ENCODE peak calls at places on chromosome 17, in ten cellular contexts. W is GM12865; D is Peyer's patch; Q is tibial nerve; Z is heart right ventricle; F is CD8-positive, alpha-beta T cell; V is fibroblast of pulmonary artery; R is left ventricle myocardium inferior; L is progenitor cell of endocrine pancreas; O is AG04450. C is an unnamed sample.

GRCh38 chr17:60447375-60447774 is 25.1 kb downstream of the CHCT1 start:
- DNase-seq in V (no peak), O (no peak), Z (no peak), R (no peak), L (no peak), D (no peak), F (no peak), W (no peak), Q (no peak), C (no peak)

GRCh38 chr17:51118330-51119195 is 2.1 kb downstream of the SPAG9 start:
- DNase-seq in O (no peak), L (no peak), Z (peak), V (no peak), W (peak), D (peak), F (no peak), Q (peak), R (no peak), C (peak)

GRCh38 chr17:58231644-58232043 is 6.7 kb upstream of the LPO start:
- DNase-seq in D (no peak), V (no peak), W (no peak), L (no peak), O (no peak), Q (no peak), F (no peak), R (no peak), Z (no peak), C (no peak)

GRCh38 chr17:5065227-5065744 is 13.0 kb upstream of the ZFP3 start:
- DNase-seq in V (peak), R (no peak), W (no peak), Z (no peak), O (no peak), L (no peak), F (no peak), D (no peak), Q (no peak), C (no peak)

GRCh38 chr17:70405492-70406220 is 236.3 kb downstream of the KCNJ2 start:
- DNase-seq in R (no peak), F (no peak), Z (no peak), Q (peak), L (no peak), D (no peak), V (peak), O (peak), W (peak), C (no peak)

GRCh38 chr17:17456251-17456650 is 20.5 kb upstream of the MED9 start:
- DNase-seq in F (no peak), Z (no peak), Q (no peak), O (no peak), L (no peak), W (no peak), V (no peak), R (no peak), D (no peak), C (no peak)

GRCh38 chr17:8506145-8506544 is 70.5 kb downstream of the NDEL1 start:
- DNase-seq in F (no peak), O (no peak), D (no peak), L (no peak), V (no peak), R (peak), Q (no peak), Z (no peak), W (no peak), C (no peak)

GRCh38 chr17:50787106-50787505 is 19.8 kb upstream of the ANKRD40CL start:
- DNase-seq in R (no peak), D (no peak), L (no peak), F (no peak), W (no peak), Q (no peak), Z (no peak), O (no peak), V (no peak), C (peak)

GRCh38 chr17:61942085-61942484 is 14.3 kb upstream of the INTS2 start:
- DNase-seq in F (no peak), D (no peak), L (no peak), V (no peak), Q (no peak), W (no peak), Z (no peak), R (no peak), O (no peak), C (no peak)

GRCh38 chr17:58703137-58703846 is 10.9 kb downstream of the RAD51C start:
- DNase-seq in D (no peak), W (peak), F (no peak), R (no peak), Z (no peak), V (peak), O (no peak), L (no peak), Q (no peak), C (no peak)

GRCh38 chr17:32936894-32937500 is 9.0 kb downstream of the TMEM98 start:
- DNase-seq in V (peak), R (peak), Q (peak), Z (peak), O (peak), F (peak), W (peak), L (peak), D (peak), C (peak)

GRCh38 chr17:42618442-42619150 is 9.1 kb downstream of the TUBG1 start:
- DNase-seq in W (peak), Z (peak), Q (no peak), O (no peak), R (peak), D (peak), F (no peak), L (peak), V (no peak), C (peak)

GRCh38 chr17:29369831-29370735 is 20.1 kb upstream of the TAOK1 start:
- DNase-seq in O (peak), W (peak), Q (peak), F (peak), L (peak), Z (peak), V (peak), R (peak), D (peak), C (peak)

GRCh38 chr17:48961516-48962233 is 6.7 kb downstream of the GIP start:
- DNase-seq in V (peak), R (no peak), Z (no peak), O (no peak), F (no peak), D (no peak), L (peak), W (no peak), Q (no peak), C (no peak)

GRCh38 chr17:17324616-17325015 is 21.4 kb downstream of the NT5M start:
- DNase-seq in L (no peak), Z (no peak), V (no peak), D (no peak), R (no peak), Q (no peak), F (no peak), O (no peak), W (no peak), C (no peak)

GRCh38 chr17:7133916-7134315 is 19.3 kb upstream of the ASGR2 start:
- DNase-seq in W (no peak), O (no peak), Q (no peak), R (no peak), V (no peak), Z (no peak), F (no peak), L (no peak), D (no peak), C (no peak)

GRCh38 chr17:17165666-17166308 is 40.3 kb downstream of the PLD6 start:
- DNase-seq in O (no peak), Q (no peak), W (no peak), D (no peak), R (no peak), V (no peak), F (no peak), L (no peak), Z (no peak), C (no peak)

GRCh38 chr17:74738051-74738996 is 1.3 kb downstream of the RAB37 start:
- DNase-seq in V (peak), Z (no peak), F (peak), R (peak), O (no peak), W (peak), Q (no peak), L (no peak), D (peak), C (no peak)

GRCh38 chr17:37818689-37819088 is 73.8 kb upstream of the HNF1B start:
- DNase-seq in W (no peak), Z (no peak), R (no peak), Q (no peak), D (peak), O (peak), V (no peak), L (no peak), F (no peak), C (peak)

GRCh38 chr17:68514809-68515208 is 2.6 kb downstream of the PRKAR1A start:
- DNase-seq in O (no peak), W (no peak), V (peak), Q (no peak), Z (no peak), R (no peak), D (no peak), L (no peak), F (no peak), C (no peak)

GRCh38 chr17:66737524-66737923 is 97.4 kb upstream of the CACNG5 start:
- DNase-seq in W (no peak), O (no peak), Z (peak), R (peak), F (no peak), L (no peak), V (peak), D (no peak), Q (no peak), C (no peak)

GRCh38 chr17:40910441-40910841 is 25.4 kb upstream of the KRT20 start:
- DNase-seq in Q (no peak), L (no peak), D (no peak), V (peak), Z (no peak), F (no peak), W (no peak), O (no peak), R (no peak), C (peak)

GRCh38 chr17:66661857-66662256 is 173.1 kb upstream of the CACNG5 start:
- DNase-seq in O (no peak), F (no peak), V (no peak), L (no peak), Q (no peak), W (no peak), R (no peak), D (no peak), Z (no peak), C (no peak)

GRCh38 chr17:79081571-79082276 is 7.1 kb downstream of the ENGASE start:
- DNase-seq in R (peak), F (no peak), Q (no peak), D (no peak), W (no peak), Z (peak), L (no peak), O (no peak), V (no peak), C (no peak)

GRCh38 chr17:61009619-61010018 is 332.0 kb downstream of the BCAS3 start:
- DNase-seq in D (no peak), Q (no peak), Z (peak), W (peak), O (no peak), L (no peak), F (no peak), V (peak), R (no peak), C (no peak)

DNA sequence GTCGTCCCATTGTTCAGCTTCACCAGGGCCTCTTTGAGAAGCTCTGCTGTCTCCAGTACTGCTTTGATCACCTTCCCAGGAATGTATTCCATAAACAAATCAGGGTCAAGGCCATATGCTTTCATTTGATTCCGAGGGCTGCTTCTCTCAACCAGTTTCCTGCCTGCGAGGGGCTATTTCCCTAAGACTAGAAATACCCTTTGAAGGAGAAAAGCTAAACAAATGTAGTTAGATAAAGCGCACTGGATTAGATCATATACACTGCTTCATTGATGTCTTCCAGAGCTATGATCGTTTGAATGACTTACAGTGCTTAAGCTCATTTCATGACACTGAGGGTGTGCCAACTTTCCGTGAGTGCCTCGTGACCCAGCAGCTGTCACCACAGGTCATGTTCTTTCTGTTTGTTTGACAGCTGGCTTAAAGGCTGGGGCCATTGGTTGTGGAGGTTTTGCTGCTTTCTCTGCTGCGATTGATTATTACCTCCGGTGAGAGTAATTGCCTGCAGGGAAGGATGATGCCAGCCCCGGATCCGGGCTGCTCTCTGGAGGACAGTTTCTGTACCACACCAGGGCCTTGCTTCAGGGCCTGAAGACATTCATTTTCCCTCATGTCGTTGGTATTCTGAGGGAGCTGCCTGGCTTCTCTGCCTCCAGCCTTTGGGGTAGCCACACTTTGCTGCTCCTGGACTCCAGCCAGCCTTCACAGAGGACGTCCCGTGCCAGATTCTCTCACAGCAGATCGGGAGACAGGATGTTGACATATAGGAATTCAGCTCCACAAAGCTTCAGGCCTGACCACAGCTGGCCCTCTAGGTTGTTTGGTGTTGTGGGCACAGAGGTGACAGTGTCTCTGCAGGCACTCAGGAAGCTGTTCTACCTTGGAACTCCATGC is 3.9 kb downstream of the TIMM22 start:
- DNase-seq in Z (no peak), W (no peak), L (no peak), R (peak), O (no peak), Q (no peak), F (no peak), D (no peak), V (peak), C (no peak)
- TF ChIP-seq CTCF in Z (no peak), W (no peak), L (no peak), R (no peak), O (no peak), Q (no peak), F (no peak), D (no peak), V (no peak), C (no peak)

GRCh38 chr17:82492647-82493516 is 26.6 kb upstream of the FOXK2 start:
- DNase-seq in L (no peak), V (peak), Q (no peak), D (no peak), Z (no peak), F (no peak), O (peak), R (no peak), W (no peak), C (no peak)

GRCh38 chr17:82491196-82491530 is 28.4 kb upstream of the FOXK2 start:
- DNase-seq in Q (no peak), D (no peak), L (no peak), Z (no peak), V (no peak), O (no peak), R (no peak), F (no peak), W (no peak), C (no peak)

GRCh38 chr17:82494236-82495055 is 25.1 kb upstream of the FOXK2 start:
- DNase-seq in Q (peak), O (peak), L (peak), Z (peak), V (peak), W (peak), F (peak), D (peak), R (peak), C (peak)

GRCh38 chr17:82491533-82491932 is 28.0 kb upstream of the FOXK2 start:
- DNase-seq in D (no peak), Z (no peak), O (no peak), W (no peak), L (no peak), V (no peak), R (no peak), F (no peak), Q (no peak), C (no peak)

GRCh38 chr17:82493517-82493840 is 26.1 kb upstream of the FOXK2 start:
- DNase-seq in D (no peak), R (no peak), F (no peak), L (no peak), W (no peak), V (no peak), O (no peak), Q (no peak), Z (no peak), C (no peak)
- TF ChIP-seq CTCF in D (no peak), R (no peak), F (no peak), L (no peak), W (no peak), V (no peak), O (no peak), Q (no peak), Z (no peak), C (no peak)

DNA sequence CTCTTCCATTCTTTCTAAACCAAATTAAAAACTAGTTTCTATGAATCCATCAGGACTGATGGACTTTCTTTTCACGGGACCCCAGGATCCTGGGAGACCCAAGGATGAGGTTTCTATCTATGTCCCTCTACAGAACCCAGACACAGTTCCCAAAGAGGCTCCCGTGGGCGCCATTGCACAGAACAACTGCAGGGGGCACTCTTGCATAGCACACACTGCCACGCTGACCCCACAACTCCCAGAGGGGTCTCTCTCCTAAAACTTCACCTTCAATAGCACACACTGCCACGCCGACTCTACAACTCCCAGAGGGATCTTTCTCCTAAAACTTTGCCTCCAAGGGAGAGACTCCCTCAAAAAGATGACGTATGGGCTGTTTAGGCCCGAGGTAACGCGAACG is 9.0 kb downstream of the ABR start:
- DNase-seq in D (no peak), L (no peak), V (no peak), O (no peak), Q (no peak), F (no peak), Z (no peak), R (no peak), W (no peak), C (no peak)
- TF ChIP-seq CTCF in D (no peak), L (peak), V (peak), O (peak), Q (no peak), F (no peak), Z (peak), R (no peak), W (peak), C (no peak)

DNA sequence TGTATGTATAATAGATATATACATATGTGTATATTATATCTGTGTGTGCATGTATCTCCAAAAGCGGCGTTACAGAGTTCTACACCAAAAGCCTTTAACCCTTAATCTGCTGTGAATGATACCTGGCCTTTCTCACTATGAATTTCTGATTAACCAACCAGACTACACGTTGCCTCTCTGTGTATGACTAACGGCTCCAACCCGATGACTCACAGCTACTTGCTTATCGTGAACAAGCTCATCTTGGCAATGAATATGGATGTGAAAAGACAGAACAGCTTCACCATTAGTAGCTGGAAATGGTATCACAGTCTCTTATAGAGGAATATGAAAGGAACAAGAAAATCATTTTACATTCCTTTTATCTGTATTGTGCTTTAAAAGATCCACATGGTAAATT is 23.8 kb upstream of the ARHGAP44 start:
- DNase-seq in Q (no peak), F (no peak), O (peak), R (no peak), W (no peak), D (peak), Z (peak), L (no peak), V (peak), C (no peak)
- TF ChIP-seq CTCF in Q (no peak), F (no peak), O (no peak), R (no peak), W (no peak), D (no peak), Z (no peak), L (no peak), V (no peak), C (no peak)

DNA sequence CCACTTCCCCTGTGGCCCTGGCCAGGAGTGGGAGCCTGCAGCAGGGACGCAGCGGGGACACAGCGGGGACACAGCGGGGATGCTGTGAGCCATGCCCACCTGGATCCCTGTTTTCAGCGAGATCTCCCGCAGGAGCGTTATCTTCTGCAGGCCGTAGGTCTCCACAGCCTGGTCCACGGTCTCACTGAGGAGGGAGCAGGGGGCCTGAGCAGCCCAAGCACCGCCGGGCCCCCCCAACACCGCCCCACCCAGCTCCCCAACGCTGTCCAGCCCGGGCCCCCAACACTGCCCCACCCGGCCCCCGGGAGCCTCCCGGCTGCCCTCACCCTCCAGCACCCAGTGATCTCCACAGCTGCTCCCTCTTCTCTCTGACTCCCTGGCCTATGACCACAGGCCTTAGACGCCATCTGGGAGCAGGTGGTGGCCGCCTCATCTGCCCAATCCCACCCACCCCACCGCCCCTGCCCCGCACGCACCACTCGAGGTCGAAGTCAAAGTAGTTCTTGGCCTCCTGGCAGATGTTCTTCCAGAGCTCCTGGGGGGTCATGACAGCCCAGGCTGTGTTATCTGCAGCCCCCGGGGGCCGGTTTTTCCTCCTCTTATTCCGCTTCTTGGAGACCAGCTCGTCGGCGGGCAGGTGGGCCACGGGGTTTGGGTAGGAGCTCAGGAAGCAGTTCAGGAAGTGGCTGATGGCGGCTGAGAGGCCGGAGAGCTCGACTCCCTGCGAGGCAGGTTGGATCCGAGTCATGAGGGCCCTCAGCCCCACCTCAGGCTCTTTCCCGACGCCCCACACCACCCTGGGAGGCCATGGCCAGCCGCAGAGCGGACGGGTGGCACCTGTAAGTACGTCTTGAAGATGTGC is 17.0 kb downstream of the CLUH start:
- DNase-seq in Q (no peak), O (no peak), W (no peak), V (no peak), R (no peak), F (no peak), D (peak), L (no peak), Z (no peak), C (no peak)
- TF ChIP-seq CTCF in Q (no peak), O (no peak), W (no peak), V (no peak), R (no peak), F (no peak), D (no peak), L (no peak), Z (no peak), C (no peak)

GRCh38 chr17:77106874-77107358 is 33.9 kb upstream of the SEC14L1 start:
- DNase-seq in Z (no peak), O (no peak), W (peak), F (no peak), V (no peak), R (no peak), L (no peak), Q (no peak), D (no peak), C (no peak)
- TF ChIP-seq CTCF in Z (no peak), O (no peak), W (peak), F (peak), V (no peak), R (no peak), L (no peak), Q (no peak), D (no peak), C (no peak)

GRCh38 chr17:65588194-65588808 is 26.9 kb upstream of the AXIN2 start:
- DNase-seq in W (no peak), Z (no peak), V (no peak), R (peak), F (no peak), D (peak), Q (no peak), L (no peak), O (no peak), C (peak)
- TF ChIP-seq CTCF in W (no peak), Z (no peak), V (no peak), R (peak), F (no peak), D (peak), Q (no peak), L (peak), O (no peak), C (peak)

GRCh38 chr17:14302421-14303099 is 1.7 kb downstream of the HS3ST3B1 start:
- DNase-seq in D (peak), F (peak), R (peak), W (peak), Z (peak), V (peak), O (peak), Q (peak), L (peak), C (peak)
- TF ChIP-seq CTCF in D (peak), F (peak), R (peak), W (peak), Z (peak), V (peak), O (peak), Q (peak), L (peak), C (peak)

C was measured in prostate gland.